ENCODE peak calls at places on chromosome 15, in ten cellular contexts. I, G, C, F, N, U, L, W, S and T are unnamed samples. For H3K4me1, the result is how much of the 10 kb centered on the place peaks cover.

GRCh38 chr15:99321477-99321876 is 70.2 kb downstream of the LRRC28 start:
- DNase-seq in S (no peak), U (no peak), C (no peak), I (no peak), W (no peak), F (no peak), G (no peak), L (no peak), N (no peak), T (no peak)

GRCh38 chr15:52780172-52780980 is 9.8 kb downstream of the ONECUT1 start:
- DNase-seq in I (peak), W (peak), L (peak), S (peak), G (no peak), U (no peak), F (peak), C (no peak), N (peak), T (peak)

GRCh38 chr15:25510146-25510545 is 71.3 kb upstream of the UBE3A start:
- DNase-seq in F (no peak), I (no peak), L (no peak), G (no peak), C (no peak), S (no peak), N (no peak), U (no peak), W (no peak), T (no peak)

GRCh38 chr15:101692799-101693198 is 31.5 kb downstream of the TARS3 start:
- DNase-seq in I (no peak), F (no peak), N (no peak), L (no peak), U (no peak), G (no peak), C (no peak), S (no peak), W (no peak), T (no peak)

GRCh38 chr15:91289324-91289723 is 189.3 kb downstream of the SV2B start:
- DNase-seq in I (no peak), L (no peak), N (peak), F (no peak), U (no peak), G (no peak), C (no peak), S (no peak), W (peak), T (no peak)

GRCh38 chr15:74222231-74222511 is 14.0 kb upstream of the CCDC33 start:
- DNase-seq in N (no peak), S (no peak), I (no peak), U (no peak), L (no peak), C (no peak), F (no peak), W (no peak), G (no peak), T (no peak)

GRCh38 chr15:91380114-91380513 is 280.1 kb downstream of the SV2B start:
- DNase-seq in W (no peak), F (no peak), G (no peak), N (no peak), L (no peak), I (no peak), C (no peak), U (no peak), S (no peak), T (no peak)

GRCh38 chr15:73900129-73900712 is 26.0 kb upstream of the LOXL1 start:
- DNase-seq in C (no peak), L (no peak), W (no peak), S (no peak), F (no peak), U (no peak), N (no peak), I (no peak), G (no peak), T (no peak)

GRCh38 chr15:73584699-73585420 is 48.3 kb downstream of the NPTN start:
- DNase-seq in G (no peak), I (no peak), S (no peak), C (no peak), W (no peak), F (no peak), U (no peak), N (no peak), L (no peak), T (no peak)

GRCh38 chr15:70932397-70932796 is 39.8 kb downstream of the LRRC49 start:
- DNase-seq in L (no peak), F (no peak), W (no peak), C (no peak), S (no peak), N (no peak), I (no peak), G (no peak), U (no peak), T (no peak)

GRCh38 chr15:43930079-43930478 is 103.3 kb downstream of the WDR76 start:
- DNase-seq in I (no peak), U (no peak), S (peak), C (no peak), W (no peak), G (no peak), F (no peak), N (no peak), L (no peak), T (no peak)

GRCh38 chr15:55230051-55230670 is 33.4 kb upstream of the RSL24D1 start:
- DNase-seq in C (no peak), N (no peak), U (no peak), W (no peak), G (no peak), S (no peak), L (no peak), F (no peak), I (no peak), T (no peak)

GRCh38 chr15:32851619-32852416 is 134.0 kb downstream of the GREM1 start:
- DNase-seq in U (no peak), F (no peak), G (no peak), N (no peak), C (no peak), I (no peak), W (no peak), S (no peak), L (no peak), T (no peak)

GRCh38 chr15:99224372-99224771 is 25.0 kb downstream of the TTC23 start:
- DNase-seq in G (no peak), N (no peak), L (no peak), S (no peak), F (no peak), W (no peak), C (no peak), I (no peak), U (no peak), T (no peak)

GRCh38 chr15:55916666-55917409 is 76.6 kb downstream of the NEDD4 start:
- DNase-seq in I (no peak), N (no peak), S (no peak), F (no peak), W (no peak), L (no peak), C (no peak), U (no peak), G (no peak), T (no peak)

GRCh38 chr15:76056931-76057330 is 2.9 kb upstream of the TMEM266 start:
- DNase-seq in F (no peak), S (no peak), W (no peak), G (no peak), U (no peak), L (no peak), C (no peak), N (peak), I (no peak), T (no peak)

GRCh38 chr15:57165992-57166391 is 210.3 kb upstream of the CGNL1 start:
- DNase-seq in C (no peak), I (no peak), L (no peak), S (no peak), F (no peak), G (no peak), W (no peak), N (no peak), U (no peak), T (no peak)

GRCh38 chr15:80249973-80250372 is 2.0 kb downstream of the CTXND1 start:
- DNase-seq in N (no peak), F (no peak), S (no peak), W (no peak), G (no peak), L (no peak), I (no peak), U (no peak), C (no peak), T (no peak)

GRCh38 chr15:40332138-40332781 is 8.5 kb downstream of the CCDC9B start:
- DNase-seq in N (no peak), G (no peak), C (no peak), W (no peak), U (no peak), S (no peak), L (no peak), F (no peak), I (no peak), T (no peak)

GRCh38 chr15:86630946-86631345 is 551.3 kb downstream of the AGBL1 start:
- DNase-seq in U (no peak), G (no peak), C (no peak), N (no peak), F (no peak), L (no peak), S (no peak), I (no peak), W (no peak), T (no peak)

GRCh38 chr15:101625980-101626379 is 26.2 kb downstream of the TM2D3 start:
- DNase-seq in I (no peak), U (no peak), C (no peak), S (no peak), W (no peak), G (no peak), F (no peak), L (no peak), N (no peak), T (no peak)

GRCh38 chr15:74136584-74137543 is 6.5 kb downstream of the ISLR2 start:
- DNase-seq in N (no peak), F (no peak), I (peak), C (no peak), W (peak), U (no peak), L (no peak), G (no peak), S (peak), T (no peak)

GRCh38 chr15:91535856-91536500 is 317.5 kb upstream of the SLCO3A1 start:
- DNase-seq in C (no peak), L (no peak), I (no peak), F (no peak), U (no peak), S (no peak), G (no peak), N (no peak), W (no peak), T (no peak)

GRCh38 chr15:49742381-49742780 is 121.5 kb downstream of the DTWD1 start:
- DNase-seq in U (peak), C (no peak), S (no peak), L (no peak), I (peak), F (no peak), W (no peak), G (no peak), N (no peak), T (no peak)

GRCh38 chr15:75891895-75892294 is 11.8 kb upstream of the FBXO22 start:
- DNase-seq in U (no peak), F (no peak), N (no peak), S (no peak), L (no peak), W (no peak), I (no peak), C (no peak), G (no peak), T (no peak)

GRCh38 chr15:92893200-92893599 is 6.9 kb upstream of the CHD2 start:
- DNase-seq in C (no peak), L (no peak), S (no peak), W (no peak), I (no peak), N (no peak), U (no peak), F (no peak), G (no peak), T (no peak)
- H3K4me1 ChIP-seq in C (under half), L (half or more), S (half or more), W (under half), I (half or more), N (under half), U (under half), F (under half), G (under half), T (under half)

DNA sequence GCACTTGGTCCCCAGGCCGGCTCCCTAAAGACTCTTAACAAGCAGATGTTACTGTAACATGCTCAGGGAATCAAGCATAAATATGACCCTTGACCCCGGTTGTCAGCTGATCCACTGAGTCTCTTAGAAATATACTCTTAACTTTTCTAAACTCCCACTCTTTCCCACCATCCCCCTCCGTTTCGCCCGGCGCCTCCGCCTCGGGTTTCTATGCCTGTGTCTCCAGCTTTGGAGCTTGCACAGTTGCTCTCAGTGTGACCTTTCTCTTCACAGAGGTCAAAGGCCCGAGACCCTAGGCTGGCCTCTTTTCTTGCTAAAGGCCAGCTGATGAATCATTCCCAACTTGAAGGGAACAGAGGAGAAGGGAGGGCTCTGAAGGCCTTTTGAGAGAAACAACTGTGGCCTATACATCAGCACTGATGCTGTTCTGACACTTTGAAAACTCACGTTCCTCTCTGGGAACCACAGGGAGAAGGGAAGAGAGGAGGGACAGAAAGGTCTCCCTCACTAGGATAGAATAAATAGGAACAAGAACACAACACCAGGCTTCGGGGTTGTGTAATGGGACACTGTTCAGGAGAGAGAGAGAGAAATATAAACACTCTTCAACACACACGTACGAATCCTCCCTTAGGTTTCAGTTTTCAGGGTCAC is 484.5 kb upstream of the NR2F2 start:
- DNase-seq in S (peak), G (no peak), U (peak), C (no peak), N (no peak), W (peak), L (no peak), I (peak), F (peak), T (peak)
- H3K4me3 ChIP-seq in S (no peak), G (no peak), U (no peak), C (no peak), N (no peak), W (no peak), L (no peak), I (no peak), F (no peak), T (no peak)

GRCh38 chr15:63473007-63473748 is 31.2 kb upstream of the USP3 start:
- DNase-seq in C (no peak), G (no peak), N (no peak), F (no peak), U (no peak), L (no peak), S (no peak), W (no peak), I (no peak), T (no peak)

GRCh38 chr15:63475670-63476069 is 28.7 kb upstream of the USP3 start:
- DNase-seq in C (no peak), U (no peak), G (no peak), S (no peak), W (no peak), L (no peak), I (no peak), N (no peak), F (no peak), T (no peak)

GRCh38 chr15:63473999-63474809 is 30.2 kb upstream of the USP3 start:
- DNase-seq in G (no peak), C (no peak), N (peak), W (no peak), S (peak), L (peak), U (no peak), I (no peak), F (peak), T (no peak)

GRCh38 chr15:63474810-63475316 is 29.5 kb upstream of the USP3 start:
- DNase-seq in F (no peak), S (peak), C (no peak), U (no peak), N (peak), I (no peak), G (no peak), W (no peak), L (peak), T (no peak)

DNA sequence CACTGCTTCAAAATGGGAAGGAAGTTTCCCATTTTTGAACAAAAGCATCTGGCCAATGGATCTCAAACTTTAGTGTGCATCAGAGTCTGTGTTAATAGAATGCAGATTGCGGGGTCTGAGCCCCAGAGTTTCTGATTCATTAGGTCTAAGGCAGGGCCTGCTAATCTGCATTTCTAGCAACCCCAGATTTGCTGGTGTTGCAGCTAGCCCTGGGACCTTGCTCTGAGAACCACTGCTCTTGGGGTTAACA is 30.7 kb upstream of the USP3 start:
- DNase-seq in U (no peak), C (no peak), G (no peak), S (no peak), I (no peak), W (no peak), L (no peak), F (no peak), N (no peak), T (no peak)
- H3K4me1 ChIP-seq in U (under half), C (under half), G (under half), S (under half), I (under half), W (under half), L (under half), F (under half), N (half or more), T (under half)

GRCh38 chr15:67124111-67124510 is 58.7 kb downstream of the SMAD3 start:
- DNase-seq in G (no peak), W (no peak), C (no peak), F (no peak), S (peak), N (no peak), I (no peak), L (no peak), U (no peak), T (no peak)
- H3K4me3 ChIP-seq in G (no peak), W (no peak), C (no peak), F (no peak), S (no peak), N (no peak), I (no peak), L (no peak), U (no peak), T (no peak)

GRCh38 chr15:89841306-89841705 is 26.7 kb upstream of the ANPEP start:
- DNase-seq in F (no peak), I (no peak), G (no peak), C (no peak), N (no peak), W (no peak), S (no peak), L (no peak), U (no peak), T (no peak)

GRCh38 chr15:89836255-89837133 is 21.8 kb upstream of the ANPEP start:
- DNase-seq in S (no peak), F (no peak), L (no peak), W (no peak), G (no peak), C (no peak), N (no peak), I (no peak), U (no peak), T (peak)

GRCh38 chr15:89837134-89837829 is 22.6 kb upstream of the ANPEP start:
- DNase-seq in N (no peak), S (no peak), I (no peak), F (no peak), W (no peak), L (peak), G (no peak), U (no peak), C (no peak), T (no peak)

GRCh38 chr15:89837830-89838178 is 23.2 kb upstream of the ANPEP start:
- DNase-seq in C (no peak), F (no peak), L (no peak), U (no peak), W (no peak), I (no peak), S (no peak), G (no peak), N (no peak), T (no peak)

DNA sequence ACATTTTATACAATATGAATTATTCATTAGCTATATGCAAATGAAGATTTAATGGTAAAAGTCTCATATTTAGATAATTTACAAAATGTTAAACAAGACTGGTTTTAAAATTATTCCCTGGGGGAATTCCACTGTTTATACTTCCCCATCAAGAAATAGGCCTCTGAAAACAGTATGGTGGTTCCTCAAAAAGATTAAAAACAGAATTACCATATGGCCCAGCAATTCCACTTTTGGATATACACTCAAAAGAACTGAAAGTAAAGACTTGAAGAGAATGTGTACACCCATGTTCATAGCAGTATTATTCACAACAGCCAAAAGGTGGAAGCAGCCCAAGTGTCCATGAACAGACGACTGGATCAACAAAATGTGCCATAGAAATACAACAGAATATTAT is 24.8 kb upstream of the ANPEP start:
- DNase-seq in L (no peak), W (no peak), C (no peak), N (no peak), F (no peak), I (no peak), G (no peak), U (no peak), S (no peak), T (no peak)
- H3K4me1 ChIP-seq in L (under half), W (under half), C (under half), N (under half), F (under half), I (under half), G (under half), U (under half), S (under half), T (under half)

GRCh38 chr15:84982301-84982920 is 755 bp downstream of the PDE8A start:
- DNase-seq in S (peak), G (peak), L (peak), N (peak), I (peak), F (peak), U (peak), W (peak), C (peak), T (peak)

GRCh38 chr15:84985158-84985557 is 3.5 kb downstream of the PDE8A start:
- DNase-seq in U (no peak), G (no peak), S (no peak), I (no peak), N (no peak), L (no peak), F (no peak), W (no peak), C (no peak), T (no peak)

GRCh38 chr15:84983711-84984110 is 2.1 kb downstream of the PDE8A start:
- DNase-seq in W (no peak), C (no peak), N (no peak), F (no peak), I (no peak), S (no peak), G (no peak), L (no peak), U (no peak), T (no peak)

GRCh38 chr15:84981711-84982300 is at the start of gene PDE8A:
- DNase-seq in F (no peak), U (peak), W (peak), I (peak), N (peak), C (no peak), L (peak), G (peak), S (no peak), T (peak)

DNA sequence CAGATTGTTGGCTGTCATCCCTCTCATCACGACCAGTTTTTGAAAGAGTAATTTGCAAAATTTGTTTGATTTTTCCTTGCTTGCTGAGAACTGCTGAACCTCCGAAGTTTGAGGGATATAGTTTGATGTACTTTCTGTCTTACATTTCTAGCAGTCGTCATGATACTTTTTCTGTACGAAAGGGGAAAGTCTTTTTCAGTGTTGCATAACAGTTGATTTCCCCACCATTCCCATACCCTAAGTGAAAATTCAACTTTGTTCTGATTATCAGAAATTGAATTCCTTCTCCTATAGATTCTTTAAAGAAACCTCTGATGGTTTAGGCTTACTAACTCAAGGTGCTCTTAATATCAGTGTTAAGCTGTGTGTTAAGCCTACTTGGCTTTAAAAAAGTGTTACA is 1.6 kb downstream of the PDE8A start:
- DNase-seq in W (no peak), U (no peak), L (no peak), G (no peak), F (no peak), I (no peak), C (no peak), S (no peak), N (no peak), T (no peak)
- H3K4me3 ChIP-seq in W (peak), U (peak), L (no peak), G (peak), F (peak), I (peak), C (peak), S (no peak), N (peak), T (no peak)